ENCODE peak calls at places on chromosomes 16 and 17, in eight cellular contexts. One of them, this sample, is unnamed.

GRCh38 chr16:8741636-8742427 is 55.6 kb downstream of the TMEM186 start:
- DNase-seq in OCI-LY7: no peak
- DNase-seq in GM04503: no peak
- DNase-seq in breast epithelium: no peak
- DNase-seq in dermis microvascular lymphatic vessel endothelial cell: no peak
- DNase-seq in left colon: no peak
- DNase-seq in activated CD4-positive, alpha-beta T cell treated with anti-CD3 and anti-CD28 coated beads for 4 hours: no peak
- DNase-seq in T-helper 17 cell: no peak
- DNase-seq in this sample: no peak

GRCh38 chr17:4559851-4560820 is at the start of gene GGT6:
- DNase-seq in OCI-LY7: no peak
- DNase-seq in GM04503: no peak
- DNase-seq in breast epithelium: peak; percentile 87
- DNase-seq in dermis microvascular lymphatic vessel endothelial cell: no peak
- DNase-seq in left colon: peak; percentile 93
- DNase-seq in activated CD4-positive, alpha-beta T cell treated with anti-CD3 and anti-CD28 coated beads for 4 hours: no peak
- DNase-seq in T-helper 17 cell: no peak
- DNase-seq in this sample: no peak

GRCh38 chr16:88936913-88937666 is 39.9 kb downstream of the CBFA2T3 start:
- DNase-seq in OCI-LY7: no peak
- DNase-seq in GM04503: no peak
- DNase-seq in breast epithelium: no peak
- DNase-seq in dermis microvascular lymphatic vessel endothelial cell: no peak
- DNase-seq in left colon: no peak
- DNase-seq in activated CD4-positive, alpha-beta T cell treated with anti-CD3 and anti-CD28 coated beads for 4 hours: no peak
- DNase-seq in T-helper 17 cell: no peak
- DNase-seq in this sample: no peak

GRCh38 chr16:56918467-56919012 is 13.4 kb upstream of the HERPUD1 start:
- DNase-seq in OCI-LY7: no peak
- DNase-seq in GM04503: no peak
- DNase-seq in breast epithelium: no peak
- DNase-seq in dermis microvascular lymphatic vessel endothelial cell: no peak
- DNase-seq in left colon: no peak
- DNase-seq in activated CD4-positive, alpha-beta T cell treated with anti-CD3 and anti-CD28 coated beads for 4 hours: no peak
- DNase-seq in T-helper 17 cell: no peak
- DNase-seq in this sample: no peak

GRCh38 chr16:68885321-68885720 is 42.0 kb downstream of the TANGO6 start:
- DNase-seq in OCI-LY7: no peak
- DNase-seq in GM04503: no peak
- DNase-seq in breast epithelium: no peak
- DNase-seq in dermis microvascular lymphatic vessel endothelial cell: no peak
- DNase-seq in left colon: no peak
- DNase-seq in activated CD4-positive, alpha-beta T cell treated with anti-CD3 and anti-CD28 coated beads for 4 hours: no peak
- DNase-seq in T-helper 17 cell: no peak
- DNase-seq in this sample: no peak

GRCh38 chr17:50219345-50219744 is 17.9 kb upstream of the COL1A1 start:
- DNase-seq in OCI-LY7: no peak
- DNase-seq in GM04503: no peak
- DNase-seq in breast epithelium: no peak
- DNase-seq in dermis microvascular lymphatic vessel endothelial cell: no peak
- DNase-seq in left colon: no peak
- DNase-seq in activated CD4-positive, alpha-beta T cell treated with anti-CD3 and anti-CD28 coated beads for 4 hours: no peak
- DNase-seq in T-helper 17 cell: no peak
- DNase-seq in this sample: no peak

GRCh38 chr17:68437979-68438877 is 19.1 kb downstream of the WIPI1 start:
- DNase-seq in OCI-LY7: peak; percentile 87
- DNase-seq in GM04503: no peak
- DNase-seq in breast epithelium: no peak
- DNase-seq in dermis microvascular lymphatic vessel endothelial cell: peak; percentile 64
- DNase-seq in left colon: peak; percentile 68
- DNase-seq in activated CD4-positive, alpha-beta T cell treated with anti-CD3 and anti-CD28 coated beads for 4 hours: peak; percentile 35
- DNase-seq in T-helper 17 cell: no peak
- DNase-seq in this sample: no peak

GRCh38 chr17:75827291-75828050 is 16.7 kb downstream of the UNC13D start:
- DNase-seq in OCI-LY7: peak; percentile 71
- DNase-seq in GM04503: no peak
- DNase-seq in breast epithelium: peak; percentile 76
- DNase-seq in dermis microvascular lymphatic vessel endothelial cell: peak; percentile 79
- DNase-seq in left colon: peak; percentile 70
- DNase-seq in activated CD4-positive, alpha-beta T cell treated with anti-CD3 and anti-CD28 coated beads for 4 hours: peak; percentile 57
- DNase-seq in T-helper 17 cell: peak; percentile 57
- DNase-seq in this sample: peak; percentile 98

GRCh38 chr17:74785096-74785980 is 9.2 kb upstream of the NAT9 start:
- DNase-seq in OCI-LY7: no peak
- DNase-seq in GM04503: no peak
- DNase-seq in breast epithelium: no peak
- DNase-seq in dermis microvascular lymphatic vessel endothelial cell: no peak
- DNase-seq in left colon: no peak
- DNase-seq in activated CD4-positive, alpha-beta T cell treated with anti-CD3 and anti-CD28 coated beads for 4 hours: no peak
- DNase-seq in T-helper 17 cell: no peak
- DNase-seq in this sample: no peak

GRCh38 chr17:62916684-62917571 is 49.1 kb upstream of the TANC2 start:
- DNase-seq in OCI-LY7: no peak
- DNase-seq in GM04503: no peak
- DNase-seq in breast epithelium: no peak
- DNase-seq in dermis microvascular lymphatic vessel endothelial cell: peak; percentile 89
- DNase-seq in left colon: no peak
- DNase-seq in activated CD4-positive, alpha-beta T cell treated with anti-CD3 and anti-CD28 coated beads for 4 hours: no peak
- DNase-seq in T-helper 17 cell: no peak
- DNase-seq in this sample: no peak

GRCh38 chr17:16428098-16428882 is 12.9 kb downstream of the TRPV2 start:
- DNase-seq in OCI-LY7: peak; percentile 72
- DNase-seq in GM04503: no peak
- DNase-seq in breast epithelium: no peak
- DNase-seq in dermis microvascular lymphatic vessel endothelial cell: peak; percentile 54
- DNase-seq in left colon: peak; percentile 71
- DNase-seq in activated CD4-positive, alpha-beta T cell treated with anti-CD3 and anti-CD28 coated beads for 4 hours: peak; percentile 42
- DNase-seq in T-helper 17 cell: no peak
- DNase-seq in this sample: peak; percentile 82

GRCh38 chr17:59830007-59830630 is 62.6 kb downstream of the TUBD1 start:
- DNase-seq in OCI-LY7: no peak
- DNase-seq in GM04503: no peak
- DNase-seq in breast epithelium: no peak
- DNase-seq in dermis microvascular lymphatic vessel endothelial cell: peak; percentile 39
- DNase-seq in left colon: no peak
- DNase-seq in activated CD4-positive, alpha-beta T cell treated with anti-CD3 and anti-CD28 coated beads for 4 hours: peak; percentile 50
- DNase-seq in T-helper 17 cell: no peak
- DNase-seq in this sample: no peak

GRCh38 chr16:64481497-64481896 is 640.4 kb downstream of the CDH11 start:
- DNase-seq in OCI-LY7: no peak
- DNase-seq in GM04503: no peak
- DNase-seq in breast epithelium: no peak
- DNase-seq in dermis microvascular lymphatic vessel endothelial cell: no peak
- DNase-seq in left colon: no peak
- DNase-seq in activated CD4-positive, alpha-beta T cell treated with anti-CD3 and anti-CD28 coated beads for 4 hours: no peak
- DNase-seq in T-helper 17 cell: no peak
- DNase-seq in this sample: no peak

GRCh38 chr17:82042649-82043048 is 5.2 kb upstream of the DCXR start:
- DNase-seq in OCI-LY7: no peak
- DNase-seq in GM04503: no peak
- DNase-seq in breast epithelium: no peak
- DNase-seq in dermis microvascular lymphatic vessel endothelial cell: no peak
- DNase-seq in left colon: no peak
- DNase-seq in activated CD4-positive, alpha-beta T cell treated with anti-CD3 and anti-CD28 coated beads for 4 hours: no peak
- DNase-seq in T-helper 17 cell: no peak
- DNase-seq in this sample: no peak

GRCh38 chr17:40615295-40615988 is 32.2 kb downstream of the SMARCE1 start:
- DNase-seq in OCI-LY7: peak; percentile 73
- DNase-seq in GM04503: no peak
- DNase-seq in breast epithelium: no peak
- DNase-seq in dermis microvascular lymphatic vessel endothelial cell: peak; percentile 64
- DNase-seq in left colon: peak; percentile 65
- DNase-seq in activated CD4-positive, alpha-beta T cell treated with anti-CD3 and anti-CD28 coated beads for 4 hours: peak; percentile 39
- DNase-seq in T-helper 17 cell: peak; percentile 46
- DNase-seq in this sample: no peak

GRCh38 chr17:58007781-58008706 is 998 bp upstream of the SRSF1 start:
- DNase-seq in OCI-LY7: no peak
- DNase-seq in GM04503: no peak
- DNase-seq in breast epithelium: no peak
- DNase-seq in dermis microvascular lymphatic vessel endothelial cell: no peak
- DNase-seq in left colon: no peak
- DNase-seq in activated CD4-positive, alpha-beta T cell treated with anti-CD3 and anti-CD28 coated beads for 4 hours: no peak
- DNase-seq in T-helper 17 cell: no peak
- DNase-seq in this sample: no peak

GRCh38 chr17:37683454-37683984 is 40.3 kb upstream of the DDX52 start:
- DNase-seq in OCI-LY7: no peak
- DNase-seq in GM04503: no peak
- DNase-seq in breast epithelium: no peak
- DNase-seq in dermis microvascular lymphatic vessel endothelial cell: no peak
- DNase-seq in left colon: no peak
- DNase-seq in activated CD4-positive, alpha-beta T cell treated with anti-CD3 and anti-CD28 coated beads for 4 hours: no peak
- DNase-seq in T-helper 17 cell: no peak
- DNase-seq in this sample: no peak

GRCh38 chr17:44386182-44386525 is 3.3 kb downstream of the ITGA2B start:
- DNase-seq in OCI-LY7: no peak
- DNase-seq in GM04503: no peak
- DNase-seq in breast epithelium: no peak
- DNase-seq in dermis microvascular lymphatic vessel endothelial cell: no peak
- DNase-seq in left colon: no peak
- DNase-seq in activated CD4-positive, alpha-beta T cell treated with anti-CD3 and anti-CD28 coated beads for 4 hours: no peak
- DNase-seq in T-helper 17 cell: no peak
- DNase-seq in this sample: no peak

GRCh38 chr17:62722625-62723024 is 85.5 kb downstream of the MARCHF10 start:
- DNase-seq in OCI-LY7: no peak
- DNase-seq in GM04503: no peak
- DNase-seq in breast epithelium: no peak
- DNase-seq in dermis microvascular lymphatic vessel endothelial cell: no peak
- DNase-seq in left colon: no peak
- DNase-seq in activated CD4-positive, alpha-beta T cell treated with anti-CD3 and anti-CD28 coated beads for 4 hours: no peak
- DNase-seq in T-helper 17 cell: no peak
- DNase-seq in this sample: no peak

GRCh38 chr16:3401719-3402397 is 843 bp downstream of the ZNF174 start:
- DNase-seq in OCI-LY7: peak; percentile 23
- DNase-seq in GM04503: no peak
- DNase-seq in breast epithelium: no peak
- DNase-seq in dermis microvascular lymphatic vessel endothelial cell: no peak
- DNase-seq in left colon: no peak
- DNase-seq in activated CD4-positive, alpha-beta T cell treated with anti-CD3 and anti-CD28 coated beads for 4 hours: no peak
- DNase-seq in T-helper 17 cell: no peak
- DNase-seq in this sample: peak; percentile 52